ENCODE peak calls at places on chromosomes 5 and 9, in four cellular contexts. H, T, P and A are unnamed samples.

GRCh38 chr5:111411321-111411720 is 101.0 kb downstream of the STARD4 start:
- DNase-seq in H (no peak), T (no peak), P (peak; percentile 5), A (peak; percentile 71)

GRCh38 chr5:172559004-172559932 is 81.8 kb upstream of the NEURL1B start:
- DNase-seq in H (no peak), T (no peak), P (peak; percentile 95), A (peak; percentile 79)

GRCh38 chr9:132003904-132004303 is 75.8 kb downstream of the MED27 start:
- DNase-seq in H (no peak), T (no peak), P (no peak), A (no peak)

GRCh38 chr5:76163111-76163628 is 80.0 kb downstream of the SV2C start:
- DNase-seq in H (no peak), T (no peak), P (no peak), A (peak; percentile 15)

GRCh38 chr9:69898714-69899209 is 78.1 kb downstream of the CFAP95 start:
- DNase-seq in H (no peak), T (no peak), P (peak; percentile 79), A (peak; percentile 94)

GRCh38 chr9:127311239-127311741 is 46.7 kb downstream of the GARNL3 start:
- DNase-seq in H (no peak), T (no peak), P (peak; percentile 72), A (no peak)

GRCh38 chr5:33470544-33470943 is 29.8 kb downstream of the TARS1 start:
- DNase-seq in H (no peak), T (no peak), P (peak; percentile 78), A (peak; percentile 10)

GRCh38 chr5:174533771-174534221 is 190.6 kb upstream of the MSX2 start:
- DNase-seq in H (peak; percentile 18), T (no peak), P (peak; percentile 80), A (peak; percentile 91)

GRCh38 chr5:16457853-16458252 is 7.7 kb downstream of the ZNF622 start:
- DNase-seq in H (no peak), T (no peak), P (no peak), A (no peak)